ENCODE peak calls at places on chromosome 10, in six cellular contexts. P is H1, I is H9, Z is IMR-90, X is neuronal stem cell, H is mesenchymal stem cell. S is an unnamed sample.

GRCh38 chr10:51815723-51816122 is 116.3 kb upstream of the CSTF2T start:
- DNase-seq in P (no peak), I (no peak), Z (no peak), X (no peak), H (no peak), S (no peak)

GRCh38 chr10:97543025-97543546 is 29.5 kb upstream of the ANKRD2 start:
- DNase-seq in P (no peak), I (no peak), Z (peak; percentile 98), X (no peak), H (peak; percentile 97), S (peak; percentile 87)

GRCh38 chr10:78919111-78919966 is 149.4 kb upstream of the ZMIZ1 start:
- DNase-seq in P (no peak), I (no peak), Z (no peak), X (no peak), H (no peak), S (no peak)

GRCh38 chr10:34200355-34200901 is 614.7 kb downstream of the PARD3 start:
- DNase-seq in P (no peak), I (no peak), Z (no peak), X (no peak), H (peak; percentile 57), S (no peak)

GRCh38 chr10:23693398-23693797 is 254.5 kb downstream of the OTUD1 start:
- DNase-seq in P (no peak), I (peak; percentile 76), Z (no peak), X (no peak), H (no peak), S (no peak)

GRCh38 chr10:14971867-14972448 is 12.8 kb downstream of the MEIG1 start:
- DNase-seq in P (no peak), I (peak; percentile 61), Z (no peak), X (no peak), H (peak; percentile 39), S (no peak)

GRCh38 chr10:69377191-69377590 is 39.5 kb downstream of the TACR2 start:
- DNase-seq in P (no peak), I (no peak), Z (no peak), X (no peak), H (no peak), S (no peak)

GRCh38 chr10:14659626-14660196 is 115.0 kb downstream of the FAM107B start:
- DNase-seq in P (no peak), I (no peak), Z (no peak), X (no peak), H (no peak), S (no peak)

GRCh38 chr10:88460601-88461000 is 122.5 kb downstream of the RNLS start:
- DNase-seq in P (no peak), I (no peak), Z (peak; percentile 5), X (no peak), H (no peak), S (no peak)

GRCh38 chr10:119104653-119105024 is 726 bp downstream of the DENND10 start:
- DNase-seq in P (no peak), I (peak; percentile 34), Z (no peak), X (peak; percentile 24), H (peak; percentile 56), S (no peak)

GRCh38 chr10:4331150-4331549 is 494.9 kb upstream of the AKR1E2 start:
- DNase-seq in P (no peak), I (no peak), Z (no peak), X (no peak), H (no peak), S (peak; percentile 71)

GRCh38 chr10:102347236-102347828 is 48.2 kb upstream of the NFKB2 start:
- DNase-seq in P (peak; percentile 43), I (peak; percentile 70), Z (peak; percentile 38), X (peak; percentile 31), H (peak; percentile 56), S (peak; percentile 58)

GRCh38 chr10:57891201-57892006 is 376.3 kb downstream of the IPMK start:
- DNase-seq in P (no peak), I (no peak), Z (no peak), X (no peak), H (no peak), S (no peak)

GRCh38 chr10:108598320-108598695 is 1325.0 kb downstream of the XPNPEP1 start:
- DNase-seq in P (peak; percentile 31), I (peak; percentile 51), Z (no peak), X (no peak), H (no peak), S (no peak)

GRCh38 chr10:30589441-30589840 is 40.1 kb downstream of the LYZL2 start:
- DNase-seq in P (no peak), I (no peak), Z (no peak), X (no peak), H (no peak), S (no peak)

GRCh38 chr10:102868976-102869289 is 337 bp upstream of the AS3MT start:
- DNase-seq in P (no peak), I (no peak), Z (no peak), X (no peak), H (peak; percentile 29), S (no peak)

GRCh38 chr10:96743988-96744585 is 23.8 kb upstream of the PIK3AP1 start:
- DNase-seq in P (no peak), I (no peak), Z (peak; percentile 29), X (no peak), H (no peak), S (no peak)

GRCh38 chr10:13920031-13920430 is 333.3 kb downstream of the PRPF18 start:
- DNase-seq in P (no peak), I (no peak), Z (peak; percentile 10), X (no peak), H (no peak), S (no peak)

GRCh38 chr10:24438800-24439199 is 229.9 kb downstream of the KIAA1217 start:
- DNase-seq in P (no peak), I (no peak), Z (peak; percentile 65), X (no peak), H (no peak), S (peak; percentile 81)

GRCh38 chr10:80480852-80481251 is 26.7 kb downstream of the TSPAN14 start:
- DNase-seq in P (no peak), I (no peak), Z (no peak), X (no peak), H (no peak), S (no peak)

GRCh38 chr10:116101616-116102015 is 171.4 kb downstream of the GFRA1 start:
- DNase-seq in P (no peak), I (no peak), Z (peak; percentile 54), X (no peak), H (no peak), S (no peak)

GRCh38 chr10:68792115-68792514 is 35.2 kb upstream of the STOX1 start:
- DNase-seq in P (no peak), I (no peak), Z (peak; percentile 30), X (no peak), H (peak; percentile 35), S (no peak)

GRCh38 chr10:133329401-133330202 is 7.1 kb downstream of the CALY start:
- DNase-seq in P (no peak), I (peak; percentile 87), Z (peak; percentile 84), X (peak; percentile 84), H (peak; percentile 79), S (peak; percentile 98)

GRCh38 chr10:104581884-104582603 is 59.0 kb upstream of the SORCS3 start:
- DNase-seq in P (no peak), I (no peak), Z (peak; percentile 55), X (no peak), H (no peak), S (no peak)

GRCh38 chr10:29691564-29692064 is 56.8 kb upstream of the SVIL start:
- DNase-seq in P (no peak), I (no peak), Z (peak; percentile 55), X (no peak), H (peak; percentile 88), S (no peak)

GRCh38 chr10:133021116-133021962 is 66.4 kb upstream of the ADGRA1 start:
- DNase-seq in P (no peak), I (no peak), Z (no peak), X (no peak), H (no peak), S (no peak)

GRCh38 chr10:62014510-62014909 is 113.0 kb downstream of the ARID5B start:
- DNase-seq in P (no peak), I (no peak), Z (no peak), X (no peak), H (no peak), S (peak; percentile 56)
- H2BK5ac ChIP-seq in P (no peak overlapping the region), I (no peak overlapping the region), Z (no peak overlapping the region), X (no peak overlapping the region), H (no peak overlapping the region), S (no peak overlapping the region)

GRCh38 chr10:123570898-123571515 is 95.1 kb upstream of the GPR26 start:
- DNase-seq in P (no peak), I (peak; percentile 19), Z (no peak), X (no peak), H (no peak), S (no peak)

GRCh38 chr10:123570051-123570897 is 95.9 kb upstream of the GPR26 start:
- DNase-seq in P (no peak), I (peak; percentile 15), Z (no peak), X (no peak), H (no peak), S (no peak)

GRCh38 chr10:123573236-123574147 is 92.7 kb upstream of the GPR26 start:
- DNase-seq in P (peak; percentile 73), I (peak; percentile 92), Z (no peak), X (peak; percentile 44), H (no peak), S (peak; percentile 83)

GRCh38 chr10:123574299-123574698 is 91.9 kb upstream of the GPR26 start:
- DNase-seq in P (no peak), I (peak; percentile 19), Z (no peak), X (no peak), H (no peak), S (no peak)

GRCh38 chr10:123571978-123572377 is 94.2 kb upstream of the GPR26 start:
- DNase-seq in P (no peak), I (peak; percentile 20), Z (no peak), X (no peak), H (no peak), S (no peak)
- H4K91ac ChIP-seq in P (no peak overlapping the region), I (no peak overlapping the region), Z (no peak overlapping the region), X (no peak overlapping the region), H (no peak overlapping the region), S (no peak overlapping the region)

DNA sequence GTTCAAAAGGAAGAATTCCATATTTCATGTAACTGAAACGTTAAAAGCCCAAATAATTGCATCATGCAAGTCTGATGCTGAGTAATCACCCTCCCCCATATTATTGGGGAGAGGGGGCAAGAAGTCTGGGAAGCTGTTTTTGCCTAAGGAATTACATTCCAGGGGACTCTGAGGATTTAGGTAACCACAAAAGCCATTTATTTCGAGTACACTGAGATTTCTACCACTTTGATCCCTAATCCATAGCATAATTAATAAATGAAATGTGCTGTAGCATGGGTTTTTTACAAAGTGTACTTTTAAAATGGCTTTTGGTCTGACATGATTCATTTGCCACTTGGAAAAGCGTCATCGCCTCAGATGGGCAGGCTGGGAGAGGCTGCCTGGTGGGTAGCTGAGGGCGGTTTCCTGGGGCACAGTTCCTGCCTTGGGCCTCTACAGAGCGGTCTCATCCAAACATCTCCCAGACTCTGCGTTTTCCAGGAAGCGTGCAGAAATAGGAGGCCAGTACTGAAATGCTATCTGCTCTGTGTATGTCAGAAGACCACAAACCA is 106.5 kb downstream of the TCF7L2 start:
- DNase-seq in P (no peak), I (no peak), Z (peak; percentile 82), X (no peak), H (peak; percentile 97), S (no peak)
- H2BK120ac ChIP-seq in P (no peak overlapping the region), I (no peak overlapping the region), Z (peak overlapping the region; percentile 78), X (no peak overlapping the region), H (peak overlapping the region; percentile 37), S (peak overlapping the region; percentile 90)

DNA sequence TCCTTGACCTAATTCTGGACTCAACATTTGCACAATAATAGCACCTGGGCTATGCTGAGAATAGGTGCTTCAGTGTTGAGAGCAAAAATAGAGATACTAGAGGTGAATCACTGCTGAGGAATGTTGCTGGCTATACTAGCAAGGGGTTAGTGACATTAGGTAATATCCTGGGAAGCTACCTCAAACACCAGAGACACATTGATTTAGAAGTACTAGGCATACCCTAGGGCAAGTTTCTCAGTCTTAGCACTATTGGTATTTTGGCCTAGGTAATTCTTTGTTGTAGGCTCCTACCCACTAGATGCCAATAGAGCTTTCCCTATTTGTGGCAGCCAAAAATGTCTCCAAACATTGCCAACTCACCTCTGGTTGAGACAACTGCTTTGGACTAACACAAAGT is 484.0 kb upstream of the MBL2 start:
- DNase-seq in P (peak; percentile 23), I (peak; percentile 31), Z (no peak), X (no peak), H (no peak), S (peak; percentile 80)
- H2BK5ac ChIP-seq in P (peak overlapping the region; percentile 86), I (no peak overlapping the region), Z (no peak overlapping the region), X (no peak overlapping the region), H (no peak overlapping the region), S (no peak overlapping the region)

S was measured in trophoblast cell.